ENCODE peak calls at places on chromosomes 4 and X, in eight cellular contexts. Z, R, C, F, K, U, M and D are unnamed samples.

GRCh38 chr4:128635141-128635911 is 174.2 kb upstream of the JADE1 start:
- DNase-seq in K (no peak), U (no peak), M (no peak), Z (no peak), F (peak), R (no peak), C (no peak), D (peak)

GRCh38 chr4:10582059-10582686 is 102.4 kb downstream of the CLNK start:
- DNase-seq in Z (no peak), F (peak), M (peak), R (no peak), C (no peak), U (peak), K (no peak), D (no peak)

GRCh38 chr4:123844374-123844773 is 447.8 kb downstream of the SPRY1 start:
- DNase-seq in Z (no peak), C (no peak), U (no peak), K (no peak), F (no peak), R (no peak), M (no peak), D (no peak)

GRCh38 chr4:162952232-162952631 is 214.5 kb downstream of the NAF1 start:
- DNase-seq in U (no peak), F (no peak), R (no peak), Z (no peak), K (no peak), C (no peak), M (no peak), D (no peak)

GRCh38 chrX:105821471-105822081 is 763 bp upstream of the NRK start:
- DNase-seq in U (peak), K (no peak), F (no peak), Z (no peak), R (no peak), M (peak), C (no peak), D (no peak)

GRCh38 chr4:153418114-153418513 is 48.0 kb upstream of the TMEM131L start:
- DNase-seq in C (no peak), U (no peak), M (no peak), R (no peak), Z (no peak), F (no peak), K (no peak), D (no peak)

GRCh38 chr4:90030202-90030601 is 97.0 kb upstream of the CCSER1 start:
- DNase-seq in U (no peak), K (no peak), C (no peak), M (no peak), Z (no peak), F (no peak), R (no peak), D (no peak)

GRCh38 chr4:125750827-125751466 is 436.2 kb downstream of the FAT4 start:
- DNase-seq in M (no peak), K (no peak), Z (no peak), C (no peak), F (no peak), R (no peak), U (peak), D (no peak)

GRCh38 chr4:97411352-97411751 is 731.9 kb downstream of the STPG2 start:
- DNase-seq in C (no peak), U (no peak), M (no peak), F (no peak), R (no peak), Z (no peak), K (no peak), D (no peak)

GRCh38 chr4:54662123-54662522 is 4.4 kb downstream of the KIT start:
- DNase-seq in K (no peak), Z (no peak), F (no peak), R (no peak), C (no peak), U (no peak), M (no peak), D (no peak)

GRCh38 chr4:19913670-19914069 is 338.0 kb upstream of the SLIT2 start:
- DNase-seq in K (no peak), R (no peak), M (no peak), Z (no peak), U (no peak), F (no peak), C (no peak), D (no peak)

GRCh38 chr4:76723916-76724315 is 174.0 kb downstream of the SOWAHB start:
- DNase-seq in U (no peak), C (no peak), R (no peak), K (no peak), F (no peak), M (no peak), Z (no peak), D (no peak)

GRCh38 chr4:7368296-7368695 is 66.4 kb downstream of the PSAPL1 start:
- DNase-seq in M (no peak), F (no peak), C (no peak), R (no peak), Z (no peak), U (no peak), K (no peak), D (no peak)